ENCODE peak calls at places on chromosomes 6 and 20, in seven cellular contexts. Q is CD8-positive, alpha-beta T cell; O is ascending aorta; B is AG04450; L is endodermal cell; D is progenitor cell of endocrine pancreas; I is tibial nerve. Z is an unnamed sample.
A peak's percentile ranks its signal among the peaks of the same experiment; 100 is the strongest.

GRCh38 chr6:5276596-5276995 is 15.3 kb downstream of the FARS2 start:
- DNase-seq in O (no peak), Q (no peak), L (peak; percentile 53), B (no peak), I (no peak), D (no peak), Z (no peak)

GRCh38 chr6:66429220-66429619 is 722.2 kb upstream of the EYS start:
- DNase-seq in Q (no peak), O (no peak), B (no peak), I (no peak), L (no peak), D (no peak), Z (no peak)

GRCh38 chr20:4546786-4547185 is 174.9 kb upstream of the PRND start:
- DNase-seq in O (no peak), D (no peak), B (peak; percentile 47), L (no peak), I (no peak), Q (no peak), Z (no peak)

GRCh38 chr6:14452567-14453527 is 335.3 kb downstream of the CD83 start:
- DNase-seq in I (no peak), D (no peak), B (no peak), O (no peak), L (no peak), Q (peak; percentile 57), Z (no peak)

GRCh38 chr20:49680475-49680874 is 33.2 kb downstream of the B4GALT5 start:
- DNase-seq in D (no peak), O (no peak), Q (no peak), I (no peak), B (no peak), L (no peak), Z (no peak)

GRCh38 chr20:25346349-25346748 is 44.3 kb downstream of the ABHD12 start:
- DNase-seq in Q (no peak), O (no peak), D (no peak), B (no peak), L (no peak), I (no peak), Z (no peak)

GRCh38 chr6:41940759-41941279 is 789 bp downstream of the CCND3 start:
- DNase-seq in B (no peak), O (no peak), L (peak; percentile 78), I (no peak), D (peak; percentile 21), Q (peak; percentile 76), Z (no peak)

GRCh38 chr6:28401172-28401571 is 1.6 kb upstream of the ZSCAN12 start:
- DNase-seq in I (no peak), Q (no peak), L (no peak), D (no peak), B (no peak), O (no peak), Z (no peak)

GRCh38 chr6:70849348-70850069 is 107.4 kb downstream of the B3GAT2 start:
- DNase-seq in O (no peak), I (no peak), L (no peak), Q (no peak), B (peak; percentile 38), D (no peak), Z (no peak)

GRCh38 chr6:6631526-6632276 is 43.2 kb downstream of the LY86 start:
- DNase-seq in B (no peak), L (no peak), D (no peak), I (no peak), Q (no peak), O (no peak), Z (no peak)

GRCh38 chr20:45945678-45946148 is 11.2 kb downstream of the PCIF1 start:
- DNase-seq in Q (no peak), B (no peak), O (no peak), L (no peak), D (no peak), I (no peak), Z (no peak)

GRCh38 chr6:168929871-168930450 is 323.7 kb downstream of the THBS2 start:
- DNase-seq in O (no peak), I (no peak), D (no peak), Q (no peak), B (no peak), L (no peak), Z (peak; percentile 65)

GRCh38 chr20:5549200-5549599 is 201.0 kb upstream of the SHLD1 start:
- DNase-seq in O (no peak), B (no peak), I (no peak), D (no peak), Q (no peak), L (no peak), Z (no peak)

GRCh38 chr6:85396159-85396808 is 53.6 kb upstream of the NT5E start:
- DNase-seq in I (no peak), D (no peak), O (no peak), B (no peak), Q (no peak), L (no peak), Z (no peak)

GRCh38 chr6:128655978-128656498 is 135.6 kb upstream of the PTPRK start:
- DNase-seq in O (no peak), B (peak; percentile 33), D (no peak), Q (no peak), L (no peak), I (no peak), Z (no peak)

GRCh38 chr6:4801491-4802118 is 25.4 kb downstream of the CDYL start:
- DNase-seq in B (no peak), D (no peak), O (no peak), L (no peak), I (no peak), Q (no peak), Z (no peak)

GRCh38 chr20:37764333-37764935 is 70.6 kb downstream of the CTNNBL1 start:
- DNase-seq in L (no peak), D (no peak), O (no peak), Q (no peak), B (no peak), I (no peak), Z (no peak)

GRCh38 chr20:23637282-23638221 is at the start of gene CST3:
- DNase-seq in B (peak; percentile 63), O (peak; percentile 93), L (peak; percentile 91), D (peak; percentile 59), I (peak; percentile 88), Q (no peak), Z (peak; percentile 93)

GRCh38 chr6:195861-196360 is 96.4 kb upstream of the DUSP22 start:
- DNase-seq in I (peak; percentile 61), B (no peak), Q (peak; percentile 72), D (no peak), O (no peak), L (no peak), Z (no peak)

GRCh38 chr6:20409427-20409971 is 7.8 kb downstream of the E2F3 start:
- DNase-seq in I (no peak), O (no peak), Q (no peak), L (no peak), B (no peak), D (no peak), Z (no peak)

GRCh38 chr6:29516108-29516507 is 28.4 kb upstream of the MAS1L start:
- DNase-seq in L (peak; percentile 12), O (no peak), Q (no peak), I (no peak), D (no peak), B (no peak), Z (peak; percentile 67)

GRCh38 chr6:42028234-42029061 is 21.9 kb upstream of the TAF8 start:
- DNase-seq in I (no peak), O (no peak), D (no peak), B (no peak), Q (no peak), L (peak; percentile 81), Z (no peak)

GRCh38 chr20:21301940-21302644 is 1.0 kb upstream of the XRN2 start:
- DNase-seq in O (no peak), L (no peak), D (no peak), B (no peak), Q (no peak), I (no peak), Z (no peak)

GRCh38 chr6:129759851-129760595 is 50.0 kb upstream of the ARHGAP18 start:
- DNase-seq in L (no peak), D (no peak), I (no peak), O (no peak), Q (no peak), B (no peak), Z (no peak)

GRCh38 chr6:35017461-35018183 is 123.5 kb downstream of the TCP11 start:
- DNase-seq in Q (no peak), I (peak; percentile 63), D (no peak), L (peak; percentile 42), O (peak; percentile 85), B (no peak), Z (no peak)
- TF ChIP-seq CTCF in Q (no peak), I (no peak), D (no peak), L (no peak), O (peak; percentile 26), B (peak; percentile 12), Z (no peak)

GRCh38 chr6:116003668-116004067 is 57.0 kb downstream of the FRK start:
- DNase-seq in I (no peak), L (no peak), Q (no peak), B (no peak), O (no peak), D (no peak), Z (no peak)

GRCh38 chr6:115999256-115999655 is 61.4 kb downstream of the FRK start:
- DNase-seq in Q (no peak), O (no peak), I (no peak), D (no peak), L (no peak), B (no peak), Z (no peak)

GRCh38 chr6:115997990-115998585 is 62.6 kb downstream of the FRK start:
- DNase-seq in I (no peak), Q (no peak), O (no peak), D (no peak), B (no peak), L (no peak), Z (no peak)
- TF ChIP-seq CTCF in I (no peak), Q (no peak), O (no peak), D (no peak), B (no peak), L (no peak), Z (no peak)

GRCh38 chr6:78302411-78302810 is 564.9 kb upstream of the IRAK1BP1 start:
- DNase-seq in O (no peak), Q (no peak), D (no peak), L (no peak), I (no peak), B (no peak), Z (no peak)

DNA sequence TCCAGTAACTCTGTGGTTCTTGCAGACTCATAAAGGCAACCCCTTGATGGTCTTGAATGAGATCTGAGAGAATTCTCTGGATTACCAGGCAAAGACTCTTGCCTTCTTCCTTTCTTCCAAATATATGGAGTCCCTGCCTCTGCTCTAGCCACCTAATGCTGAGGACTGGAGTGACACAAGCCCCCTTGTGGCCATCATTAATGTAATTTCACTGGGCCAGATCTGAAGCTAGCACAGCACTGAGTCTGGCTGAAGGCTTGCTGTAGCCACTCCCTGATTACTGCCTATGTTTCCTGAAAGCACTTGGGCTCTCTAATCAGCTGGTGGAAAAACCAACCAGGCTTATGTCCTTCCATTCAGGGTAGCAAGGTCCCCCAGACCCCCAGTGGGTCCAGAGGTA is 559.3 kb upstream of the IRAK1BP1 start:
- DNase-seq in I (no peak), Q (no peak), B (no peak), L (peak; percentile 72), D (no peak), O (no peak), Z (no peak)
- TF ChIP-seq CTCF in I (no peak), Q (no peak), B (no peak), L (peak; percentile 72), D (no peak), O (no peak), Z (no peak)

GRCh38 chr6:153553627-153554026 is 422.5 kb upstream of the RGS17 start:
- DNase-seq in O (no peak), B (no peak), I (no peak), L (peak; percentile 80), D (no peak), Q (no peak), Z (no peak)
- TF ChIP-seq CTCF in O (peak; percentile 34), B (peak; percentile 22), I (no peak), L (peak; percentile 83), D (peak; percentile 43), Q (no peak), Z (peak; percentile 40)

Z was measured in osteocyte.